ENCODE peak calls at places on chromosomes 2 and 18, in eight cellular contexts. K is uterus, E is thyroid gland, Q is choroid plexus epithelial cell, G is neural progenitor cell, I is A549, A is endodermal cell, P is A673. V is an unnamed sample.

GRCh38 chr2:174836345-174836999 is 72.2 kb upstream of the CHRNA1 start:
- DNase-seq in K (no peak), E (peak; percentile 22), Q (peak; percentile 96), G (no peak), I (peak; percentile 52), A (no peak), P (no peak), V (peak; percentile 62)

GRCh38 chr2:203799905-203800304 is 67.7 kb upstream of the CTLA4 start:
- DNase-seq in K (no peak), E (no peak), Q (no peak), G (no peak), I (no peak), A (no peak), P (no peak), V (no peak)

GRCh38 chr2:240392084-240392947 is 43.1 kb upstream of the GPC1 start:
- DNase-seq in K (peak; percentile 10), E (no peak), Q (peak; percentile 29), G (no peak), I (no peak), A (peak; percentile 38), P (no peak), V (no peak)

GRCh38 chr2:152483276-152483996 is 148.5 kb downstream of the FMNL2 start:
- DNase-seq in K (no peak), E (no peak), Q (peak; percentile 59), G (no peak), I (peak; percentile 75), A (no peak), P (no peak), V (peak; percentile 78)

GRCh38 chr2:184452907-184453306 is 145.4 kb upstream of the ZNF804A start:
- DNase-seq in K (no peak), E (no peak), Q (no peak), G (no peak), I (no peak), A (no peak), P (no peak), V (no peak)

GRCh38 chr2:173196638-173197037 is 121.0 kb downstream of the MAP3K20 start:
- DNase-seq in K (no peak), E (no peak), Q (no peak), G (peak; percentile 19), I (no peak), A (no peak), P (no peak), V (no peak)

GRCh38 chr2:229748950-229749349 is 34.6 kb upstream of the DNER start:
- DNase-seq in K (no peak), E (no peak), Q (no peak), G (no peak), I (no peak), A (peak; percentile 58), P (peak; percentile 33), V (no peak)

GRCh38 chr18:22034276-22034675 is 135.1 kb upstream of the GATA6 start:
- DNase-seq in K (no peak), E (no peak), Q (no peak), G (no peak), I (no peak), A (no peak), P (peak; percentile 89), V (no peak)

GRCh38 chr2:166361351-166362153 is 14.2 kb downstream of the SCN9A start:
- DNase-seq in K (no peak), E (no peak), Q (peak; percentile 76), G (peak; percentile 43), I (peak; percentile 72), A (no peak), P (peak; percentile 78), V (peak; percentile 44)

GRCh38 chr2:198762456-198762855 is 695.3 kb downstream of the SATB2 start:
- DNase-seq in K (no peak), E (no peak), Q (no peak), G (no peak), I (no peak), A (no peak), P (no peak), V (no peak)

GRCh38 chr2:11540148-11540995 is 6.5 kb downstream of the GREB1 start:
- DNase-seq in K (peak; percentile 59), E (peak; percentile 81), Q (no peak), G (no peak), I (no peak), A (peak; percentile 57), P (no peak), V (no peak)

GRCh38 chr18:29501952-29502351 is 1325.0 kb upstream of the CDH2 start:
- DNase-seq in K (no peak), E (no peak), Q (peak; percentile 77), G (no peak), I (peak; percentile 0), A (no peak), P (peak; percentile 39), V (no peak)

GRCh38 chr2:109701362-109701761 is 87.2 kb downstream of the SOWAHC start:
- DNase-seq in K (no peak), E (no peak), Q (no peak), G (peak; percentile 41), I (no peak), A (no peak), P (no peak), V (no peak)

GRCh38 chr2:196112408-196113039 is 43.9 kb upstream of the DNAH7 start:
- DNase-seq in K (no peak), E (no peak), Q (peak; percentile 95), G (no peak), I (peak; percentile 29), A (no peak), P (peak; percentile 68), V (no peak)

GRCh38 chr2:88657131-88657530 is 29.9 kb upstream of the EIF2AK3 start:
- DNase-seq in K (no peak), E (no peak), Q (peak; percentile 44), G (no peak), I (no peak), A (no peak), P (no peak), V (no peak)

GRCh38 chr2:54041135-54041534 is 70.3 kb upstream of the PSME4 start:
- DNase-seq in K (no peak), E (no peak), Q (no peak), G (no peak), I (no peak), A (no peak), P (no peak), V (no peak)

GRCh38 chr2:26284132-26284531 is 39.4 kb downstream of the HADHB start:
- DNase-seq in K (no peak), E (no peak), Q (peak; percentile 61), G (no peak), I (no peak), A (no peak), P (no peak), V (peak; percentile 71)

GRCh38 chr2:126970583-126970982 is 71.9 kb downstream of the TEX51 start:
- DNase-seq in K (peak; percentile 30), E (peak; percentile 84), Q (peak; percentile 32), G (peak; percentile 56), I (no peak), A (peak; percentile 79), P (peak; percentile 44), V (no peak)

GRCh38 chr2:208300847-208301618 is 35.0 kb downstream of the PIKFYVE start:
- DNase-seq in K (no peak), E (no peak), Q (no peak), G (no peak), I (no peak), A (no peak), P (no peak), V (no peak)

GRCh38 chr2:54556659-54557121 is 100.6 kb downstream of the SPTBN1 start:
- DNase-seq in K (peak; percentile 52), E (no peak), Q (peak; percentile 77), G (no peak), I (no peak), A (no peak), P (no peak), V (no peak)

DNA sequence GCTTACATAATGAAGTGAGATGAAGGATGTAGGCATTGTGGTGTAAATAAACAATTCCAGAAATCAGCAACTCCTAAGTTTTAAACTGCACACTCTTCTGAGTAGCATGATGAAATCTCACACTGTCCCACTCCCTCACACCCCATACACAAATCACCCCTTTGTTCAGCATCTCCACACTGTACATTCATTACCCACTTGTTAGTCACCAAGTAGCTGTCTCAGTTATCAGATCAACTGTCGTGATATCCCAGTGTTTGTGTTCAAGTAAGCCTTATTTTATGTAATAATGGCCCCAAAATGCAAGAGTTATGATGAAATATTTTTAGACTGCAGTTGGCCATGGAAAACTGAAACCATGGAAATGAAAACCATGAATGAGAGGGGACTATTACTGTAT is 135.7 kb downstream of the GRB14 start:
- DNase-seq in K (no peak), E (no peak), Q (peak; percentile 5), G (no peak), I (no peak), A (no peak), P (no peak), V (no peak)
- H3K4me3 ChIP-seq in K (no peak overlapping the region), E (no peak overlapping the region), Q (no peak overlapping the region), G (no peak overlapping the region), I (no peak overlapping the region), A (no peak overlapping the region), P (no peak overlapping the region), V (no peak overlapping the region)

GRCh38 chr2:24327988-24328387 is 32.3 kb downstream of the ITSN2 start:
- DNase-seq in K (no peak), E (peak; percentile 30), Q (peak; percentile 5), G (peak; percentile 45), I (no peak), A (no peak), P (no peak), V (no peak)
- H3K4me3 ChIP-seq in K (no peak overlapping the region), E (no peak overlapping the region), Q (no peak overlapping the region), G (no peak overlapping the region), I (no peak overlapping the region), A (no peak overlapping the region), P (no peak overlapping the region), V (no peak overlapping the region)

DNA sequence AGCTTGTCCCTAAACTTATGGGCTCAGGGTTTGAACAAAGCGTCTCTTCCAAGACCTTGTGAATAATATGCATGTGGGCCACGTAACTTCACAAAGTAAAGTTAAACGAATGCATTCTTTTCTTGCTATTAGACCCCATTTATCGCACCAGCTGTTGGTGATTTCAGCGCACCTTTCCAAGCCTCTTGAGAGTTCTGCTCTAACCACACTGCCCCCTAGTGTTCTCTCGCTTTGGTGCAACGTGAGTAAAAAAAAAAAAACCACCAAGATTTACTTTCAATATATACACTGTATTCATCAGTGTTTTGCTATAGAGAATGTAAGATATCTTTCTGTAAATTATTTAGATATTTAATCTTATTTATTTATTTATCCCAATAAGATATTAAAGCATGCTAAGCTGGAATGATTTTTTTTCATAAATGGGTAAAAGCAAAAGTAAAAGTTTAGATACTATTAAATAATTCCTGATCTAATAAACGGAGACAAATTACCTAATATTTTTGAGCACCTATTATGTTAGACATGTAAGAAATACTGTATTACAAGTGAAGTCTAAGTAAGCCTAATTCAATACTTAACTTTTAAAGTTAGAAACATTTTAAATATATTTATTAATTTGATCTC is 459.5 kb downstream of the DLGAP1 start:
- DNase-seq in K (peak; percentile 27), E (peak; percentile 47), Q (peak; percentile 81), G (peak; percentile 89), I (peak; percentile 79), A (peak; percentile 78), P (peak; percentile 93), V (peak; percentile 40)
- H3K4me3 ChIP-seq in K (no peak overlapping the region), E (no peak overlapping the region), Q (no peak overlapping the region), G (no peak overlapping the region), I (no peak overlapping the region), A (no peak overlapping the region), P (peak overlapping the region; percentile 13), V (no peak overlapping the region)

DNA sequence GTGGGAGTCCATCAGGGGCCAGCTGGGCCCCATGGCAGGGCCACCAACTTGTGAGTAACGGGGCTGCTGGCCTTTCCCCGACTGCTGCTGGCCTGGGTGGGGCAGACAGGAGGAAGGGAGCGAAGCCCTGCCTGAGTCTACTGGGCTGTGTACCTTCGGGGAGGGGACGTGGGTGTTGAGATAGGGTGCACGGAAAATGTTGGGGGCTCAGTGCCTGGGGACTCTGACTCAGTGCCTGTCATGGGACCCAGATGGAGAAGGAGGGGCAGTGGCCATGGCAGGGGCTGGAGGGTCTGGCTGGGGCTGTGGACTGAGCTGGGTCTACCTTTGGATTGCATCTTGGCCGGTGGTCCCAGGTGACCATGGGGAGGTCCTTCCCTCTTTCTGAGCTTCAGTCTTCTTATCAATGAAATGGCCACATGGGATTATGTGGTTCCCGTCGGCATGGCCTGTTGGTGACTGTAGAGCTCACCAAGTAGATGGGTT is 4.0 kb downstream of the SLC4A3 start:
- DNase-seq in K (no peak), E (no peak), Q (no peak), G (no peak), I (no peak), A (peak; percentile 24), P (no peak), V (no peak)
- H3K4me3 ChIP-seq in K (no peak overlapping the region), E (no peak overlapping the region), Q (no peak overlapping the region), G (no peak overlapping the region), I (no peak overlapping the region), A (no peak overlapping the region), P (no peak overlapping the region), V (no peak overlapping the region)

V was measured in trophoblast cell.